ENCODE peak calls at places on chromosome 11, in nine cellular contexts. D is heart left ventricle; R is activated T-cell treated with anti-CD3 and anti-CD28 coated beads for 1 hour; F is activated CD4-positive, alpha-beta T cell treated with anti-CD3 and anti-CD28 coated beads, Interleukin-2, amount 10 ng/mL, durations not matched to agents 7 days and 5 days; B is cardiac fibroblast; J is GM19239; G is CD4-positive, alpha-beta T cell; O is CD4-positive, alpha-beta memory T cell; Y is transverse colon. X is an unnamed sample.

GRCh38 chr11:465896-466538 is 15.9 kb downstream of the PTDSS2 start:
- DNase-seq in D (peak), R (no peak), F (no peak), B (no peak), J (no peak), G (no peak), O (no peak), Y (no peak), X (no peak)

GRCh38 chr11:118657238-118657637 is 22.2 kb downstream of the TREH start:
- DNase-seq in D (peak), R (no peak), F (no peak), B (no peak), J (no peak), G (no peak), O (no peak), Y (no peak), X (no peak)

GRCh38 chr11:40328890-40329617 is 1130.4 kb downstream of the LRRC4C start:
- DNase-seq in D (no peak), R (no peak), F (no peak), B (peak), J (no peak), G (no peak), O (no peak), Y (peak), X (no peak)

GRCh38 chr11:23730307-23730998 is 766.4 kb upstream of the LUZP2 start:
- DNase-seq in D (no peak), R (no peak), F (no peak), B (no peak), J (no peak), G (no peak), O (no peak), Y (no peak), X (no peak)

GRCh38 chr11:60282291-60282690 is 1.8 kb downstream of the MS4A4A start:
- DNase-seq in D (no peak), R (no peak), F (no peak), B (peak), J (no peak), G (no peak), O (no peak), Y (no peak), X (no peak)

GRCh38 chr11:19628018-19628417 is 84.6 kb upstream of the NAV2 start:
- DNase-seq in D (peak), R (no peak), F (no peak), B (peak), J (no peak), G (no peak), O (no peak), Y (peak), X (no peak)

GRCh38 chr11:110797453-110797852 is 85.2 kb upstream of the ARHGAP20 start:
- DNase-seq in D (no peak), R (no peak), F (no peak), B (peak), J (no peak), G (no peak), O (no peak), Y (peak), X (peak)

GRCh38 chr11:128735935-128736610 is 42.2 kb downstream of the FLI1 start:
- DNase-seq in D (no peak), R (no peak), F (peak), B (no peak), J (no peak), G (no peak), O (peak), Y (no peak), X (no peak)

GRCh38 chr11:114026355-114026754 is 33.2 kb upstream of the ZBTB16 start:
- DNase-seq in D (no peak), R (no peak), F (peak), B (peak), J (no peak), G (no peak), O (peak), Y (no peak), X (no peak)

GRCh38 chr11:65448074-65448417 is 25.4 kb downstream of the NEAT1 start:
- DNase-seq in D (no peak), R (no peak), F (no peak), B (peak), J (no peak), G (no peak), O (no peak), Y (no peak), X (no peak)

GRCh38 chr11:60792521-60792920 is 7.4 kb downstream of the MS4A10 start:
- DNase-seq in D (no peak), R (no peak), F (no peak), B (no peak), J (no peak), G (no peak), O (no peak), Y (no peak), X (no peak)

GRCh38 chr11:47797633-47798032 is 30.5 kb upstream of the FNBP4 start:
- DNase-seq in D (no peak), R (no peak), F (peak), B (peak), J (no peak), G (no peak), O (no peak), Y (no peak), X (no peak)

GRCh38 chr11:96576383-96576782 is 186.6 kb downstream of the JRKL start:
- DNase-seq in D (no peak), R (no peak), F (no peak), B (no peak), J (no peak), G (no peak), O (no peak), Y (no peak), X (no peak)

GRCh38 chr11:116857936-116858335 is 20.5 kb upstream of the APOA1 start:
- DNase-seq in D (no peak), R (no peak), F (no peak), B (no peak), J (no peak), G (no peak), O (no peak), Y (no peak), X (no peak)

GRCh38 chr11:65446446-65447277 is 24.1 kb downstream of the NEAT1 start:
- DNase-seq in D (peak), R (no peak), F (no peak), B (peak), J (no peak), G (no peak), O (no peak), Y (no peak), X (no peak)

GRCh38 chr11:107078375-107078774 is 60.1 kb upstream of the GUCY1A2 start:
- DNase-seq in D (no peak), R (no peak), F (no peak), B (no peak), J (no peak), G (no peak), O (no peak), Y (no peak), X (no peak)

GRCh38 chr11:132008872-132009271 is 638.5 kb downstream of the NTM start:
- DNase-seq in D (no peak), R (no peak), F (no peak), B (no peak), J (no peak), G (no peak), O (no peak), Y (no peak), X (no peak)

X was measured in GM18507.